ENCODE peak calls at places on chromosomes 16 and 17, in nine cellular contexts. W is HTR-8/SVneo, T is RWPE1, I is ELF-1, O is progenitor cell of endocrine pancreas, P is WTC11, Y is adipocyte, X is HCEC 1CT, E is T-helper 2 cell. H is an unnamed sample.

GRCh38 chr17:73936908-73937627 is 266.4 kb upstream of the RPL38 start:
- DNase-seq in W (no peak), T (no peak), I (no peak), O (no peak), P (no peak), Y (no peak), X (no peak), E (no peak), H (no peak)

GRCh38 chr17:17503566-17504130 is 7.5 kb upstream of the RASD1 start:
- DNase-seq in W (no peak), T (no peak), I (no peak), O (no peak), P (no peak), Y (no peak), X (no peak), E (no peak), H (no peak)

GRCh38 chr17:77279448-77280303 is 138.9 kb downstream of the SEC14L1 start:
- DNase-seq in W (no peak), T (peak), I (no peak), O (no peak), P (no peak), Y (peak), X (peak), E (no peak), H (no peak)

GRCh38 chr17:27457731-27458523 is 1.7 kb downstream of the KSR1 start:
- DNase-seq in W (no peak), T (no peak), I (peak), O (no peak), P (no peak), Y (peak), X (no peak), E (no peak), H (peak)

GRCh38 chr17:51869387-51869786 is 289.1 kb downstream of the CA10 start:
- DNase-seq in W (no peak), T (peak), I (peak), O (peak), P (peak), Y (peak), X (no peak), E (no peak), H (peak)

GRCh38 chr17:65243838-65244237 is 106.7 kb downstream of the RGS9 start:
- DNase-seq in W (no peak), T (peak), I (no peak), O (no peak), P (no peak), Y (peak), X (peak), E (no peak), H (peak)

GRCh38 chr17:82241183-82241925 is 12.5 kb downstream of the SLC16A3 start:
- DNase-seq in W (no peak), T (peak), I (peak), O (no peak), P (no peak), Y (peak), X (peak), E (no peak), H (no peak)

GRCh38 chr16:28181557-28181914 is 30.2 kb downstream of the XPO6 start:
- DNase-seq in W (peak), T (peak), I (peak), O (no peak), P (no peak), Y (peak), X (peak), E (no peak), H (peak)

GRCh38 chr17:7392696-7393612 is 1.4 kb downstream of the PLSCR3 start:
- DNase-seq in W (no peak), T (no peak), I (no peak), O (no peak), P (peak), Y (no peak), X (no peak), E (no peak), H (no peak)

GRCh38 chr16:89401641-89402445 is 88.5 kb downstream of the ANKRD11 start:
- DNase-seq in W (no peak), T (no peak), I (no peak), O (no peak), P (no peak), Y (peak), X (no peak), E (no peak), H (peak)

GRCh38 chr16:54061454-54061853 is 225.1 kb downstream of the IRX3 start:
- DNase-seq in W (no peak), T (no peak), I (no peak), O (no peak), P (no peak), Y (no peak), X (no peak), E (no peak), H (no peak)

GRCh38 chr16:5918553-5919127 is 821.0 kb upstream of the EEF2KMT start:
- DNase-seq in W (no peak), T (no peak), I (peak), O (no peak), P (no peak), Y (no peak), X (no peak), E (no peak), H (no peak)

GRCh38 chr17:77451894-77452852 is 311.4 kb downstream of the SEC14L1 start:
- DNase-seq in W (no peak), T (peak), I (peak), O (peak), P (peak), Y (peak), X (peak), E (no peak), H (peak)

GRCh38 chr17:5443728-5444127 is 4.8 kb upstream of the C1QBP start:
- DNase-seq in W (no peak), T (no peak), I (no peak), O (no peak), P (no peak), Y (no peak), X (no peak), E (no peak), H (no peak)

GRCh38 chr16:72875291-72876036 is 172.5 kb downstream of the ZFHX3 start:
- DNase-seq in W (no peak), T (peak), I (no peak), O (no peak), P (no peak), Y (peak), X (no peak), E (no peak), H (no peak)

H was measured in A673.